ENCODE peak calls at places on chromosomes 16 and 17, in six cellular contexts. One of them, this sample, is unnamed.

GRCh38 chr16:31879937-31880321 is 6.3 kb downstream of the ZNF267 start:
- DNase-seq in endothelial cell of umbilical vein: no peak
- DNase-seq in AG10803: no peak
- DNase-seq in brain microvascular endothelial cell: no peak
- DNase-seq in transverse colon: no peak
- DNase-seq in esophagus squamous epithelium: no peak
- DNase-seq in this sample: no peak

GRCh38 chr17:35630530-35631148 is 43.5 kb downstream of the AP2B1 start:
- DNase-seq in endothelial cell of umbilical vein: peak; percentile 79
- DNase-seq in AG10803: peak; percentile 17
- DNase-seq in brain microvascular endothelial cell: peak; percentile 55
- DNase-seq in transverse colon: no peak
- DNase-seq in esophagus squamous epithelium: no peak
- DNase-seq in this sample: peak; percentile 78

GRCh38 chr16:2470603-2471015 is 488 bp upstream of the NTN3 start:
- DNase-seq in endothelial cell of umbilical vein: no peak
- DNase-seq in AG10803: no peak
- DNase-seq in brain microvascular endothelial cell: no peak
- DNase-seq in transverse colon: no peak
- DNase-seq in esophagus squamous epithelium: no peak
- DNase-seq in this sample: no peak

GRCh38 chr16:4800290-4801041 is 2.0 kb downstream of the ROGDI start:
- DNase-seq in endothelial cell of umbilical vein: no peak
- DNase-seq in AG10803: no peak
- DNase-seq in brain microvascular endothelial cell: no peak
- DNase-seq in transverse colon: peak; percentile 80
- DNase-seq in esophagus squamous epithelium: no peak
- DNase-seq in this sample: no peak

GRCh38 chr16:46949216-46949892 is 24.1 kb downstream of the DNAJA2 start:
- DNase-seq in endothelial cell of umbilical vein: no peak
- DNase-seq in AG10803: no peak
- DNase-seq in brain microvascular endothelial cell: no peak
- DNase-seq in transverse colon: no peak
- DNase-seq in esophagus squamous epithelium: no peak
- DNase-seq in this sample: no peak

GRCh38 chr17:46148247-46148646 is 45.0 kb downstream of the KANSL1 start:
- DNase-seq in endothelial cell of umbilical vein: no peak
- DNase-seq in AG10803: no peak
- DNase-seq in brain microvascular endothelial cell: no peak
- DNase-seq in transverse colon: no peak
- DNase-seq in esophagus squamous epithelium: no peak
- DNase-seq in this sample: no peak

GRCh38 chr16:86074651-86075487 is 175.9 kb downstream of the IRF8 start:
- DNase-seq in endothelial cell of umbilical vein: peak; percentile 52
- DNase-seq in AG10803: no peak
- DNase-seq in brain microvascular endothelial cell: no peak
- DNase-seq in transverse colon: peak; percentile 6
- DNase-seq in esophagus squamous epithelium: no peak
- DNase-seq in this sample: no peak

GRCh38 chr17:58277107-58277506 is 3.6 kb downstream of the MPO start:
- DNase-seq in endothelial cell of umbilical vein: no peak
- DNase-seq in AG10803: peak; percentile 12
- DNase-seq in brain microvascular endothelial cell: peak; percentile 7
- DNase-seq in transverse colon: no peak
- DNase-seq in esophagus squamous epithelium: no peak
- DNase-seq in this sample: peak; percentile 5

GRCh38 chr16:65745-66144 is 6.7 kb downstream of the RHBDF1 start:
- DNase-seq in endothelial cell of umbilical vein: peak; percentile 72
- DNase-seq in AG10803: peak; percentile 62
- DNase-seq in brain microvascular endothelial cell: peak; percentile 63
- DNase-seq in transverse colon: peak; percentile 86
- DNase-seq in esophagus squamous epithelium: no peak
- DNase-seq in this sample: peak; percentile 66

GRCh38 chr16:66309-67182 is 5.9 kb downstream of the RHBDF1 start:
- DNase-seq in endothelial cell of umbilical vein: no peak
- DNase-seq in AG10803: no peak
- DNase-seq in brain microvascular endothelial cell: no peak
- DNase-seq in transverse colon: no peak
- DNase-seq in esophagus squamous epithelium: no peak
- DNase-seq in this sample: no peak

GRCh38 chr16:67183-67791 is 5.1 kb downstream of the RHBDF1 start:
- DNase-seq in endothelial cell of umbilical vein: no peak
- DNase-seq in AG10803: no peak
- DNase-seq in brain microvascular endothelial cell: no peak
- DNase-seq in transverse colon: no peak
- DNase-seq in esophagus squamous epithelium: no peak
- DNase-seq in this sample: no peak

GRCh38 chr16:69181-69580 is 3.2 kb downstream of the RHBDF1 start:
- DNase-seq in endothelial cell of umbilical vein: no peak
- DNase-seq in AG10803: no peak
- DNase-seq in brain microvascular endothelial cell: no peak
- DNase-seq in transverse colon: no peak
- DNase-seq in esophagus squamous epithelium: no peak
- DNase-seq in this sample: no peak

DNA sequence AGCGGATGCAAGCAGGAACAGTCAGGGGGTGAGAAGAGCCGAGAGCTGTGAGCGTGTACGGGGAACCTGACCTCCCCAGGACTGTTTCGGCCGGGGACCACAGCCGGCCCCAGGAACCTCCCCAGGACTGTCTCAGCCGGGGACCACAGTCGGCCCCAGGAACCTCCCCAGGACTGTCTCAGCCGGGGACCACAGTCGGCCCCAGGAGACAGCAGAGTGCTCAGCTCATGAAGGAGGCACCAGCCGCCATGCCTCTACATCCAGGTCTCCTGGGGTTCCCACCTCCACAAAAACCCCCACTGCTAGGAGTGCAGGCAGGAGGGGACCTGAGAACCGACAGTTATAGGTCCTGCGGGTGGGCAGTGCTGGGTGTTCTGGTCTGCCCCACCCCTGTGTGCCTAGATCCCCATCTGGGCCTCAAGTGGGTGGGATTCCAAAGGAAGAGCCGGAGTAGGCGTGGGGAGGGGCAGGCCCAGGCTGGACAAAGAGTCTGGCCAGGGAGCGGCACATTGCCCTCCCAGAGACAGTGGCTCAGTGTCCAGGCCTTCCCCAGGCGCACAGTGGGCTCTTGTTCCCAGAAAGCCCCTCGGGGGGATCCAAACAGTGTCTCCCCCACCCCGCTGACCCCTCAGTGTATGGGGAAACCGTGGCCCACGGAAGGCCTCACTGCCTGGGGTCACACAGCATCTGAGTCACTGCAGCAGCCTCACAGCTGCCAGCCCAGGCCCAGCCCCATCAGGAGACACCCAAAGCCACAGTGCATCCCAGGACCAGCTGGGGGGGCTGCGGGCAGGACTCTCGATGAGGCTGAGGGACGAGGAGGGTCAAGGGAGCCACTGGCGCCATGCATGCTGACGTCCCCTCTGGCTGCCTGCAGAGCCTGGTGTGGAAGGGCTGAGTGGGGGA is 4.3 kb downstream of the RHBDF1 start:
- DNase-seq in endothelial cell of umbilical vein: no peak
- DNase-seq in AG10803: no peak
- DNase-seq in brain microvascular endothelial cell: no peak
- DNase-seq in transverse colon: no peak
- DNase-seq in esophagus squamous epithelium: no peak
- DNase-seq in this sample: peak; percentile 87
- H3K4me3 ChIP-seq in endothelial cell of umbilical vein: no peak overlapping the region
- H3K4me3 ChIP-seq in AG10803: no peak overlapping the region
- H3K4me3 ChIP-seq in brain microvascular endothelial cell: no peak overlapping the region
- H3K4me3 ChIP-seq in transverse colon: no peak overlapping the region
- H3K4me3 ChIP-seq in esophagus squamous epithelium: no peak overlapping the region
- H3K4me3 ChIP-seq in this sample: no peak overlapping the region

GRCh38 chr17:6651483-6652452 is at the start of the genes C17orf100 and MED31:
- DNase-seq in endothelial cell of umbilical vein: peak; percentile 88
- DNase-seq in AG10803: peak; percentile 87
- DNase-seq in brain microvascular endothelial cell: peak; percentile 91
- DNase-seq in transverse colon: peak; percentile 98
- DNase-seq in esophagus squamous epithelium: peak; percentile 62
- DNase-seq in this sample: peak; percentile 92

GRCh38 chr17:6643460-6644125 is 2.7 kb downstream of the TXNDC17 start:
- DNase-seq in endothelial cell of umbilical vein: no peak
- DNase-seq in AG10803: peak; percentile 18
- DNase-seq in brain microvascular endothelial cell: peak; percentile 58
- DNase-seq in transverse colon: no peak
- DNase-seq in esophagus squamous epithelium: no peak
- DNase-seq in this sample: no peak

GRCh38 chr17:6642592-6642991 is 1.7 kb downstream of the TXNDC17 start:
- DNase-seq in endothelial cell of umbilical vein: no peak
- DNase-seq in AG10803: peak; percentile 29
- DNase-seq in brain microvascular endothelial cell: no peak
- DNase-seq in transverse colon: no peak
- DNase-seq in esophagus squamous epithelium: no peak
- DNase-seq in this sample: no peak

DNA sequence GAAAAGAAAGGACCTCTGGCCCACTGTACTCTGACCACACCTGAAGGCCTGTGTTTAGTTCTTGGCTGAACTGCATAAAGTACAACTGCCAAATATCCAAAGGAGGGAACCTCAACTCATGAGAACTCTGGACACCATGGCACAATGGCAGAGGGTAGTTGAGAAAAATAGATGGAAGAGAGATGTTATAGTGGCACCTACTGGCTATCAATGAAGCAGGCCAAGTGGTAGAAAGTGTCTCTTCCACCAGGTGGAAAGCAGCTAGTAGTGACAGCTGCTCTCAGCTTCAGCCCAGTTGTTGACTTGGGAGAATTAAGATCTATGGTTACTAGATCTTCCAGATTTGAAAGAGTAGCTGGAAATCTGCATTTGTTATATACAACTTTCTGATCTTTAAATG is 3.2 kb downstream of the MED31 start:
- DNase-seq in endothelial cell of umbilical vein: peak; percentile 19
- DNase-seq in AG10803: no peak
- DNase-seq in brain microvascular endothelial cell: no peak
- DNase-seq in transverse colon: no peak
- DNase-seq in esophagus squamous epithelium: no peak
- DNase-seq in this sample: no peak
- TF ChIP-seq CTCF in endothelial cell of umbilical vein: peak; percentile 35
- TF ChIP-seq CTCF in AG10803: peak; percentile 10
- TF ChIP-seq CTCF in brain microvascular endothelial cell: peak; percentile 53
- TF ChIP-seq CTCF in transverse colon: no peak
- TF ChIP-seq CTCF in esophagus squamous epithelium: peak; percentile 53
- TF ChIP-seq CTCF in this sample: peak; percentile 5

DNA sequence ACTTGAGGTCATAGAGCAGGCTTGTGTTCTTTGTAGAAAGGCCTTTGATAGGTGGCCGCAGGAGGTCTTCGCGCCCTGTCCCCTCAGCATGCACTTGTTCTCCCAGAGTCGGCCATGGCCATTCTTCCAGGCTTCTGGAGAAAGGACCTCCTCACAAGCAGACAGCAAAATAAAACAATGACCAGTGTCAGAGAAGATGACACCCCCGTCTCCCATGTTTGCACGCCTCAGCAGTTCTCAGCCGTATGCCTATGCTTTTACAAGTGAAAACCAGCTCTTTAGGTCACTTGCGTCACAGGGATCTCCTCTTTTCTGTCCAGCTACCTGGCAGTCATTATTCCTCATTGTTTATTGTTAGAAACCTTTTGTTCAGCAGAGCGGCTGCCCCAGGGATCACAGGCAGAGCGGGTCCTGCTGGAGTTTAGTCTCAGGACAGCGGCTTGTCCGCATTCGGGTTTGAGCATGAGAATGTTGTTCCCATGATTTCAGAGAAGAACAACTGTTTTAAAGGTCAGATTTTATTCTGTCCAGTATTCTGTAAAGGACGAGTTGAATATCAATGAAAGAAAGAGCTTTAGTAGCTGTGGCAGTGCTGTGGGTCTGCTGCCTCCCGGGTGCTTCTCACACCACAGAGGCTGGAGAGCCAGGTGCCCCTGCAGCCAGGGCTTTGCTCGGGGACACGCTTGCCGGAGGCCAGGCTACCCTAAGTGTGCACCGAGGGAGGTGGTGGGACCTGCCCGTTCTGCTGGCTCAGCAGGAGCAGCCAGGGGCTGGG is 123.9 kb downstream of the RPTOR start:
- DNase-seq in endothelial cell of umbilical vein: no peak
- DNase-seq in AG10803: no peak
- DNase-seq in brain microvascular endothelial cell: no peak
- DNase-seq in transverse colon: no peak
- DNase-seq in esophagus squamous epithelium: no peak
- DNase-seq in this sample: no peak
- H3K4me3 ChIP-seq in endothelial cell of umbilical vein: no peak overlapping the region
- H3K4me3 ChIP-seq in AG10803: no peak overlapping the region
- H3K4me3 ChIP-seq in brain microvascular endothelial cell: no peak overlapping the region
- H3K4me3 ChIP-seq in transverse colon: no peak overlapping the region
- H3K4me3 ChIP-seq in esophagus squamous epithelium: no peak overlapping the region
- H3K4me3 ChIP-seq in this sample: no peak overlapping the region

GRCh38 chr17:74875970-74876593 is 3.3 kb upstream of the FDXR start:
- DNase-seq in endothelial cell of umbilical vein: no peak
- DNase-seq in AG10803: no peak
- DNase-seq in brain microvascular endothelial cell: no peak
- DNase-seq in transverse colon: no peak
- DNase-seq in esophagus squamous epithelium: no peak
- DNase-seq in this sample: no peak

GRCh38 chr17:74879308-74879707 is 6.5 kb upstream of the FDXR start:
- DNase-seq in endothelial cell of umbilical vein: no peak
- DNase-seq in AG10803: no peak
- DNase-seq in brain microvascular endothelial cell: no peak
- DNase-seq in transverse colon: no peak
- DNase-seq in esophagus squamous epithelium: no peak
- DNase-seq in this sample: no peak

GRCh38 chr17:74875155-74875969 is 2.6 kb upstream of the FDXR start:
- DNase-seq in endothelial cell of umbilical vein: no peak
- DNase-seq in AG10803: no peak
- DNase-seq in brain microvascular endothelial cell: no peak
- DNase-seq in transverse colon: no peak
- DNase-seq in esophagus squamous epithelium: no peak
- DNase-seq in this sample: peak; percentile 24

GRCh38 chr17:74878658-74879057 is 5.9 kb upstream of the FDXR start:
- DNase-seq in endothelial cell of umbilical vein: no peak
- DNase-seq in AG10803: no peak
- DNase-seq in brain microvascular endothelial cell: no peak
- DNase-seq in transverse colon: no peak
- DNase-seq in esophagus squamous epithelium: no peak
- DNase-seq in this sample: no peak

DNA sequence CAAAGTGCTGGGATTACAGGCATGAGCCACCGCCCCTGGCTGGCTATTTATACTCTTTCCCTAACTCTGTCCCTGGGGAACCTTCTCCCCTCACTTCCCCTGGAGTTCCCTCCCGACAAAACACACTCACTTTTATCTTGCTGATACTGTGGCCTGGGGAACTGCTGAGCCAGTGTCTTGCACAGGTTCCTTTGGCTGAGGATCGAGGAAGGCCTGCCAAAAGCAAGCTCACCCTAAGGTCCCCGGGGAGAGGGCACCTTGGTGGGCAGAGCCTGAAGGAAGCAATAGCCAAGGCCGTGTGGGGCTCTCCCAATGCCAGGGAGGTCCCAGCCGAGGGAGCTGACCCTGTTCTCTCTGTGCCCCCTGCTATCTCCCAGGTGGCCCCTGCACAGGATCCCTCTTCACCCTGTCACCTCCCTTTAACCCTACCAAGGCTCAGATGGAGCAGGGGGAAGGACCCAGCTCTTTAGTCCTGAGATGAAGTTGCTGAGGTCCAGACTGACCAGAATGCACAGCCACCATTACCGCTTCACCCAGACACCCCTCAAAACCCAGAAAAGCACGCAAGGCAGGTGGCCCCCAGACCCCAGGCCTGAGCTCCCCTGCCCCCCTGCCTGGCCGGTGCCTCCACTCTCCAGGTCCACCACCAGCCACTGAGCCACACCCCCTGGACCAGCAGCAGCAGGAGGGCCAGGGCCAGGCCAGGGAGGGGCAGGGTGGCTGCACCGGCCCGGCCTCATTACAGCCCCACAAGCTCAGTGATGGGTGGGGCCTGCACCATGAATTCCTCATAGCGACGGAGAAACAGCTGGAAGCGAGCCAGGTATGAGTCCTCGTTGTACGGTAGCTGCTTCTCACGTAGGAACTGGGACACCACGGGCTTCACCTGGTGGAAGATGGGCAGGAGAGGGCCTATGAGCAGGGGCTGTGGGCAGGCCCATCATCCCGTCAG is 5.1 kb upstream of the FDXR start:
- DNase-seq in endothelial cell of umbilical vein: no peak
- DNase-seq in AG10803: no peak
- DNase-seq in brain microvascular endothelial cell: no peak
- DNase-seq in transverse colon: peak; percentile 88
- DNase-seq in esophagus squamous epithelium: no peak
- DNase-seq in this sample: peak; percentile 18
- TF ChIP-seq CTCF in endothelial cell of umbilical vein: no peak
- TF ChIP-seq CTCF in AG10803: no peak
- TF ChIP-seq CTCF in brain microvascular endothelial cell: no peak
- TF ChIP-seq CTCF in transverse colon: no peak
- TF ChIP-seq CTCF in esophagus squamous epithelium: no peak
- TF ChIP-seq CTCF in this sample: no peak